ENCODE peak calls at places on chromosomes 6 and 20, in eight cellular contexts. I is psoas muscle, N is Panc1, H is A549, U is left lung, J is right cardiac atrium, S is body of pancreas, X is right lobe of liver. G is an unnamed sample. For H3K4me1, the result is how much of the 10 kb centered on the place peaks cover.

GRCh38 chr6:137399949-137400443 is 94.2 kb downstream of the OLIG3 start:
- DNase-seq in I (no peak), N (no peak), H (no peak), U (no peak), J (no peak), S (peak), X (no peak), G (no peak)

GRCh38 chr6:32179746-32180405 is 1.7 kb downstream of the RNF5 start:
- DNase-seq in I (no peak), N (no peak), H (no peak), U (no peak), J (no peak), S (no peak), X (no peak), G (no peak)

GRCh38 chr6:71489736-71490135 is 201.1 kb downstream of the OGFRL1 start:
- DNase-seq in I (no peak), N (no peak), H (peak), U (peak), J (no peak), S (peak), X (no peak), G (no peak)

GRCh38 chr20:63580796-63581461 is 6.9 kb upstream of the HELZ2 start:
- DNase-seq in I (no peak), N (peak), H (peak), U (no peak), J (no peak), S (peak), X (no peak), G (no peak)

GRCh38 chr6:56657364-56657763 is 14.7 kb upstream of the DST start:
- DNase-seq in I (no peak), N (no peak), H (no peak), U (no peak), J (no peak), S (no peak), X (no peak), G (no peak)

GRCh38 chr6:129486333-129486732 is 223.6 kb downstream of the ARHGAP18 start:
- DNase-seq in I (no peak), N (no peak), H (no peak), U (no peak), J (no peak), S (no peak), X (no peak), G (no peak)

GRCh38 chr6:90217621-90218496 is 78.8 kb downstream of the BACH2 start:
- DNase-seq in I (no peak), N (no peak), H (peak), U (no peak), J (peak), S (peak), X (peak), G (no peak)

GRCh38 chr6:145457556-145457955 is 277.8 kb downstream of the EPM2A start:
- DNase-seq in I (no peak), N (no peak), H (no peak), U (no peak), J (no peak), S (no peak), X (no peak), G (no peak)

GRCh38 chr6:151041686-151042085 is 176.2 kb downstream of the MTHFD1L start:
- DNase-seq in I (no peak), N (no peak), H (no peak), U (no peak), J (no peak), S (no peak), X (no peak), G (no peak)

GRCh38 chr6:151044465-151045441 is 179.3 kb downstream of the MTHFD1L start:
- DNase-seq in I (peak), N (peak), H (peak), U (peak), J (peak), S (peak), X (peak), G (peak)

GRCh38 chr6:151038616-151039015 is 173.1 kb downstream of the MTHFD1L start:
- DNase-seq in I (no peak), N (no peak), H (no peak), U (no peak), J (no peak), S (no peak), X (no peak), G (no peak)

DNA sequence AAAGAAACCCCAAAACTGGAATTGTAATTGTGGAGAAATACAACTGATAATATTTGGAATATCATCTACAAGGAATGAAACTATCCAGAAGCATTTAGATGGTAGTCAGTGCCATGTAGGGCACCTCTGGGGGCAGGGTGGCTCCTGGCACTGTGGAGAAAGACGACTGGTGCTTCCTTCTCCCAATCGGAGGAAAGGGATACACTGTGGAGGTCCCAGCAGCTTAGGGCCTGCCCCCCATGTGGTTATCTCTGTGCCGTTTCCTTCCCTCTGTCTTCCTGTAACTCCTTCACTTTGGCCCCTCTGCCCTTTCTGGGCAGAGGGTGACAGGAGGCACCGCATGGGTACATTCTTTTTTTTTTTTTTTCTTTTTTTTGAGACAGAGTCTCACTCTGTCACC is 178.4 kb downstream of the MTHFD1L start:
- DNase-seq in I (no peak), N (no peak), H (no peak), U (no peak), J (no peak), S (no peak), X (no peak), G (no peak)
- H3K4me3 ChIP-seq in I (no peak), N (no peak), H (no peak), U (no peak), J (no peak), S (no peak), X (no peak), G (no peak)

GRCh38 chr6:159097256-159097655 is 52.5 kb upstream of the TAGAP start:
- DNase-seq in I (no peak), N (no peak), H (no peak), U (no peak), J (no peak), S (no peak), X (no peak), G (no peak)

GRCh38 chr6:159100011-159100788 is 55.4 kb upstream of the TAGAP start:
- DNase-seq in I (no peak), N (no peak), H (no peak), U (no peak), J (no peak), S (no peak), X (no peak), G (no peak)

GRCh38 chr6:159099311-159099710 is 54.5 kb upstream of the TAGAP start:
- DNase-seq in I (no peak), N (no peak), H (no peak), U (no peak), J (no peak), S (no peak), X (no peak), G (no peak)

GRCh38 chr6:159100789-159101182 is 56.0 kb upstream of the TAGAP start:
- DNase-seq in I (no peak), N (no peak), H (no peak), U (no peak), J (no peak), S (no peak), X (no peak), G (no peak)

DNA sequence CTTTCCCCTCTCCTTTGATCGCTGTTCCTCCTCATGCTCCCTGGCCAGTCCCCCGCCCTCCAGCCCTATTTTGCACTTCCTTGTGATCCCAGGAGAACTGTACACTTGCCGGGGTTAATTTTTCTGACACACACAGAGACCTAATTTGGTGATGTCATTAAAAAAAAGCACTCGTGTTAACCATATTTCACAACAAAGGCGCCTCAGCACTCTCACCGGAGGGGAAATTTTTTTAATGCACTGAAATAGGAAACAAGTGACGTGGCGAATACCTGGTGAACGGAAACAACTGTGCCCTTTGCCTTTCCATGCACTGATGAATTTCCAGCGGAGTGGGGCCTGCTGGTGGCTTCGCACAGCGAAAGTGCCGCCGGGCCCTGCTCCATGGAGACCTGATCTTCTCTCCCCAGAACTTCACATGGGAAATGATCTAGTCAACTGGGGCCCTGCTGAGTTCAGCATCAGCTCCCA is 53.9 kb upstream of the TAGAP start:
- DNase-seq in I (no peak), N (no peak), H (no peak), U (no peak), J (no peak), S (no peak), X (no peak), G (no peak)
- H3K4me1 ChIP-seq in I (under half), N (under half), H (under half), U (under half), J (under half), S (under half), X (under half), G (under half)

DNA sequence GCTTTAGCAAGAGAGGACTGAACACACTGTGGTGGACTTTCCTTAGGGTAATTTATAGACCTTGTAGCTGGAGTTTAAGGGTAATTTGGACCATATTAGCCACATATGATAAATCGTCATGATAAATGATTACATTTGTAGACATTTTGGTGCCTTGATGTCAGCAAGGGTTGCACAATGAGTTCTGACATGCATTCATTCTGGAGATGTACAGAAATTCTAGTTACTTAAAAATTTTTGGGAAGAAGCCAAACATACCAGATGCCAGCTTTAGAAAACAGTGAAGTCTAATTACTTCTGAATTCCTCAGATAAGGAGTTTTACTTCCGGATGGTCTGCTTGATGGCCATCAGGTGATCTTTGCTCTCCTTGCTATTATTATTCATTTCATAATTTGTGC is 653.1 kb downstream of the TBC1D32 start:
- DNase-seq in I (no peak), N (no peak), H (no peak), U (no peak), J (no peak), S (no peak), X (no peak), G (no peak)
- H3K4me3 ChIP-seq in I (no peak), N (no peak), H (no peak), U (no peak), J (no peak), S (no peak), X (no peak), G (no peak)

DNA sequence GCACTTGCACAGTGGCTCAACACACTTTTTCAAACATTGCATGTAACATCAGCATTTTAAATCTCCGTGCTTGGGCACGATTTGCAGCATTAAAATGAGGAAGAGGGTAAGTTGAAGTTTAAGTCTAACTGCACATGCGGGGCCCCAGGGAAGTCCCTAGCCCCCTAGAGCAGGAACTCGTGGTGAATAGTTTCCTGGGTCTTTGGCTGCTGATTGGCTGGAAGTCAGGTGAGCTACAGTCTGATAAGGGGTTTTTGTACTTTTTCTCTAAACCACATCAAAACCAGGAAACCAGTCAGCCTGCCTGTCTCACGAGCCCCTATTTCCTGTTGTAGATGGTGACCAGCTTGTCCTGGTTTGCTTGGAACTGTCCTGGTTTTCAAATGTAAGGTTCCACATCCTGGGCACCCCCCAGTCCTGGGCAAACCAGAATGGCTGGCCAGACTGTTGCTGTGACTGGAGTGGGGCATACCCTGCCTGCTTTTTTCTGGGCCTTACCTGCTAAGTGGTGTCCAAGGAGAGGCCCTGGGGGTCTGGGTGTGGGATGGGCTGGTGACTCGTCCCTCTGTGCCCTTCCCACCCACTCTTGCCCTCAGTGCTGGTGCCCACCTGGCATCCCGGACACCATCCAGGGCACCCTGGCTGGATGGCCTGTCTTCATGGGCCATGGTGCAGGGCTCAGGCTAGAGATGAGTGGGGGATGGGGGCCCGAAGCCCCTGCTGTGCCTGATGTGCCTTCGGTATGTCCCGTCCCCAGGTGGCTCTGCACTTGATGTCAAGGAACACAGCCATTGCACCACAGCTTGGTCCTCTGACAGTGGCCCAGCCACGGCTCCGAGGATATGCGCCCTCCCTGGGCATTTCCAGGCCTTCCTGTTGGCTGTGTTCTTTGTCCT is 31.8 kb downstream of the SUN5 start:
- DNase-seq in I (no peak), N (no peak), H (no peak), U (no peak), J (no peak), S (no peak), X (no peak), G (no peak)
- H3K4me1 ChIP-seq in I (under half), N (under half), H (under half), U (under half), J (under half), S (under half), X (under half), G (under half)

DNA sequence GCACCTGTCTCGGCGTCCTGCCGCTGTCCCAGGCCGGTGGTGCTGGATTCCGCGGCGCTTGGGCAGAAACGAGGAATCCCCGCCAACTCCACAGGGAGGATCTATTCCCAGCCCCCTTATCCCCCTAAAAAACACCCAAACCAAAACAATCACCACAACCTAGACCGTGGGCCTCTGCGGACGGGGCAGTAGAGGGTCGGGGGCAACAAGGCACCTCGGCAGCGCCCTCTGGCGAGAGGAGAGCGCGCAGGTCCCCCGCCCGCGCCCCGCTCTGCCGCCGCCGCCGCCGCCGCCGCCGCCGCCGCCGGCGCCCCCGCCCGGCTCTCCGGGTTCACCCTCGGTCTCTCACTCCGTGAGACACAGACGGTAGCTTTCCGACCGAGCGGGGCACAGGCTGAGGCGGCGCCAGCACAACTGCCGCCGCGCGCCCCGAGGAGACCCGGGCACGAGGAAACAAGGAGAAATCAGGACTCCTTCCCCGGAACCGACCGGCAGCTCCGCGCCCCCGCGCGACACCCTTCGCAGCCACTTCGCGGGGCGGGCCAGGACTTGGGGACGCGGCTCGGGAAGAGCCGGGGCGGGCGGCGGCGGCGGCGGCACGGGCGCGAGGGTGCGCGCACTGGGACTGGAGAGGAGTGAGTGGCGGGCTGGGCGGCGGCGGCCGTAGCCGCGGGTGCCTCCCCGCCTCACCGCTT is at the start of gene SLC35F1:
- DNase-seq in I (peak), N (no peak), H (peak), U (peak), J (peak), S (peak), X (peak), G (peak)
- H3K4me3 ChIP-seq in I (peak), N (peak), H (peak), U (peak), J (peak), S (peak), X (peak), G (peak)

DNA sequence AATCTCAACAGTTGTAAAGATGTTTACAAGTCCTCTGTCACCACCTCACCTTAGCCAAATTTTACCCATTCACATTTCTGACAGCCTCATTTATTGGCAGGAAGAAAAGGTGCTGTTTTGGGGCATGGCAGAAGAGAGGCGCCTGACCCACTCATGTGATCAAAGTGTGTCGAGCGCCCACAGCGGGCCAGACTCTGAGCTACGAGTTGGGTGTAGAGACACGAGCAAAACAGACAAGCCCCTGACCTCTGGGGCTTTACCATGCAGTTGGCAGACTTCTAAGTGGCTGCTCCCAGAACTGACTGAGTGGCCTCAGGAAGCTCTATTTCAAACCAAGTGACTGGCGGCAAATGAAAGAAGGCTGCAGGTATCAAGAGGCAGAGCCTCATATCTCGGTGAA is 167.0 kb downstream of the SOBP start:
- DNase-seq in I (no peak), N (no peak), H (no peak), U (no peak), J (no peak), S (no peak), X (no peak), G (peak)
- H3K4me1 ChIP-seq in I (half or more), N (half or more), H (under half), U (under half), J (under half), S (under half), X (under half), G (half or more)